ENCODE peak calls at places on chromosomes 11 and 22, in four cellular contexts. One of them, this sample, is unnamed.

GRCh38 chr11:112085822-112086421 is 634 bp downstream of the TIMM8B start:
- DNase-seq in NCI-H1436: no peak
- DNase-seq in epithelial cell of esophagus: peak
- DNase-seq in cardiac septum: no peak
- DNase-seq in this sample: no peak

GRCh38 chr22:23192133-23192532 is 11.8 kb downstream of the BCR start:
- DNase-seq in cardiac septum: no peak
- DNase-seq in epithelial cell of esophagus: peak
- DNase-seq in NCI-H1436: no peak
- DNase-seq in this sample: no peak

GRCh38 chr11:17479284-17480214 is 2.9 kb upstream of the ABCC8 start:
- DNase-seq in cardiac septum: no peak
- DNase-seq in epithelial cell of esophagus: peak
- DNase-seq in NCI-H1436: peak
- DNase-seq in this sample: no peak

GRCh38 chr11:124760205-124760652 is 1.9 kb downstream of the ESAM start:
- DNase-seq in epithelial cell of esophagus: no peak
- DNase-seq in cardiac septum: no peak
- DNase-seq in NCI-H1436: no peak
- DNase-seq in this sample: no peak

GRCh38 chr22:30196141-30196866 is 50.3 kb downstream of the LIF start:
- DNase-seq in NCI-H1436: peak
- DNase-seq in epithelial cell of esophagus: peak
- DNase-seq in cardiac septum: peak
- DNase-seq in this sample: peak

GRCh38 chr11:35009941-35010337 is 93.5 kb downstream of the PDHX start:
- DNase-seq in cardiac septum: no peak
- DNase-seq in NCI-H1436: no peak
- DNase-seq in epithelial cell of esophagus: no peak
- DNase-seq in this sample: no peak

GRCh38 chr11:7551571-7551970 is 37.8 kb downstream of the PPFIBP2 start:
- DNase-seq in NCI-H1436: no peak
- DNase-seq in epithelial cell of esophagus: peak
- DNase-seq in cardiac septum: no peak
- DNase-seq in this sample: no peak

GRCh38 chr11:122661182-122661945 is 5.8 kb downstream of the UBASH3B start:
- DNase-seq in cardiac septum: peak
- DNase-seq in NCI-H1436: no peak
- DNase-seq in epithelial cell of esophagus: peak
- DNase-seq in this sample: no peak

GRCh38 chr11:15764948-15765347 is 591.4 kb downstream of the SOX6 start:
- DNase-seq in NCI-H1436: no peak
- DNase-seq in epithelial cell of esophagus: peak
- DNase-seq in cardiac septum: no peak
- DNase-seq in this sample: no peak

GRCh38 chr11:62005231-62005661 is 37.8 kb upstream of the FTH1 start:
- DNase-seq in NCI-H1436: no peak
- DNase-seq in epithelial cell of esophagus: no peak
- DNase-seq in cardiac septum: no peak
- DNase-seq in this sample: no peak

GRCh38 chr22:30087611-30088010 is 7.3 kb downstream of the HORMAD2 start:
- DNase-seq in cardiac septum: no peak
- DNase-seq in epithelial cell of esophagus: peak
- DNase-seq in NCI-H1436: no peak
- DNase-seq in this sample: no peak

GRCh38 chr11:60589611-60590010 is 74.4 kb downstream of the MS4A13 start:
- DNase-seq in NCI-H1436: no peak
- DNase-seq in epithelial cell of esophagus: no peak
- DNase-seq in cardiac septum: no peak
- DNase-seq in this sample: no peak

GRCh38 chr11:65414776-65415498 is 7.7 kb upstream of the NEAT1 start:
- DNase-seq in epithelial cell of esophagus: peak
- DNase-seq in cardiac septum: peak
- DNase-seq in NCI-H1436: no peak
- DNase-seq in this sample: peak

GRCh38 chr11:126485021-126485781 is 129.7 kb downstream of the ST3GAL4 start:
- DNase-seq in NCI-H1436: peak
- DNase-seq in cardiac septum: no peak
- DNase-seq in epithelial cell of esophagus: peak
- DNase-seq in this sample: peak

GRCh38 chr11:114384487-114384886 is 15.8 kb downstream of the C11orf71 start:
- DNase-seq in NCI-H1436: no peak
- DNase-seq in cardiac septum: no peak
- DNase-seq in epithelial cell of esophagus: no peak
- DNase-seq in this sample: no peak

GRCh38 chr11:69368119-69368880 is 74.3 kb downstream of the MYEOV start:
- DNase-seq in epithelial cell of esophagus: peak
- DNase-seq in NCI-H1436: no peak
- DNase-seq in cardiac septum: peak
- DNase-seq in this sample: peak

GRCh38 chr11:125357551-125357950 is 138.5 kb downstream of the FEZ1 start:
- DNase-seq in cardiac septum: no peak
- DNase-seq in NCI-H1436: no peak
- DNase-seq in epithelial cell of esophagus: no peak
- DNase-seq in this sample: no peak

GRCh38 chr22:17097062-17097461 is 12.3 kb downstream of the IL17RA start:
- DNase-seq in epithelial cell of esophagus: no peak
- DNase-seq in NCI-H1436: no peak
- DNase-seq in cardiac septum: peak
- DNase-seq in this sample: peak

GRCh38 chr11:76591416-76591815 is 79.1 kb downstream of the LRRC32 start:
- DNase-seq in NCI-H1436: no peak
- DNase-seq in cardiac septum: no peak
- DNase-seq in epithelial cell of esophagus: no peak
- DNase-seq in this sample: no peak

GRCh38 chr11:64900263-64900678 is 16.7 kb downstream of the ATG2A start:
- DNase-seq in NCI-H1436: no peak
- DNase-seq in epithelial cell of esophagus: peak
- DNase-seq in cardiac septum: no peak
- DNase-seq in this sample: no peak

GRCh38 chr11:121416909-121417567 is 35.1 kb upstream of the SORL1 start:
- DNase-seq in cardiac septum: peak
- DNase-seq in NCI-H1436: no peak
- DNase-seq in epithelial cell of esophagus: peak
- DNase-seq in this sample: peak

GRCh38 chr11:77175021-77175842 is 47.2 kb downstream of the MYO7A start:
- DNase-seq in epithelial cell of esophagus: no peak
- DNase-seq in NCI-H1436: no peak
- DNase-seq in cardiac septum: no peak
- DNase-seq in this sample: peak

GRCh38 chr11:44556735-44557409 is 8.6 kb upstream of the CD82 start:
- DNase-seq in epithelial cell of esophagus: peak
- DNase-seq in NCI-H1436: peak
- DNase-seq in cardiac septum: no peak
- DNase-seq in this sample: peak

GRCh38 chr22:46564084-46564714 is 26.8 kb upstream of the CELSR1 start:
- DNase-seq in NCI-H1436: no peak
- DNase-seq in cardiac septum: no peak
- DNase-seq in epithelial cell of esophagus: no peak
- DNase-seq in this sample: peak

GRCh38 chr11:74748211-74749126 is at the start of gene RNF169:
- DNase-seq in cardiac septum: peak
- DNase-seq in epithelial cell of esophagus: peak
- DNase-seq in NCI-H1436: peak
- DNase-seq in this sample: peak

This sample was measured in sigmoid colon.